ENCODE peak calls at places on chromosomes 11 and 22, in seven cellular contexts. One of them, this sample, is unnamed.

GRCh38 chr11:34811858-34812257 is 104.3 kb downstream of the APIP start:
- DNase-seq in fibroblast of the conjunctiva: no peak
- DNase-seq in cardiac fibroblast: no peak
- DNase-seq in adipocyte: no peak
- DNase-seq in type B pancreatic cell: no peak
- DNase-seq in HTR-8/SVneo: no peak
- DNase-seq in amniotic stem cell: no peak
- DNase-seq in this sample: no peak

GRCh38 chr11:75592699-75593098 is 30.6 kb downstream of the SERPINH1 start:
- DNase-seq in fibroblast of the conjunctiva: no peak
- DNase-seq in cardiac fibroblast: no peak
- DNase-seq in adipocyte: no peak
- DNase-seq in type B pancreatic cell: no peak
- DNase-seq in HTR-8/SVneo: no peak
- DNase-seq in amniotic stem cell: no peak
- DNase-seq in this sample: peak

GRCh38 chr11:72860592-72860991 is 46.4 kb downstream of the ATG16L2 start:
- DNase-seq in fibroblast of the conjunctiva: no peak
- DNase-seq in cardiac fibroblast: no peak
- DNase-seq in adipocyte: peak
- DNase-seq in type B pancreatic cell: no peak
- DNase-seq in HTR-8/SVneo: no peak
- DNase-seq in amniotic stem cell: no peak
- DNase-seq in this sample: no peak

GRCh38 chr11:12413141-12414055 is 36.0 kb downstream of the PARVA start:
- DNase-seq in fibroblast of the conjunctiva: no peak
- DNase-seq in cardiac fibroblast: no peak
- DNase-seq in adipocyte: peak
- DNase-seq in type B pancreatic cell: no peak
- DNase-seq in HTR-8/SVneo: no peak
- DNase-seq in amniotic stem cell: no peak
- DNase-seq in this sample: no peak

GRCh38 chr11:92087916-92088537 is 136.6 kb upstream of the FAT3 start:
- DNase-seq in fibroblast of the conjunctiva: no peak
- DNase-seq in cardiac fibroblast: no peak
- DNase-seq in adipocyte: no peak
- DNase-seq in type B pancreatic cell: no peak
- DNase-seq in HTR-8/SVneo: no peak
- DNase-seq in amniotic stem cell: no peak
- DNase-seq in this sample: no peak

GRCh38 chr22:27990879-27991278 is 71.8 kb upstream of the PITPNB start:
- DNase-seq in fibroblast of the conjunctiva: peak
- DNase-seq in cardiac fibroblast: peak
- DNase-seq in adipocyte: no peak
- DNase-seq in type B pancreatic cell: no peak
- DNase-seq in HTR-8/SVneo: peak
- DNase-seq in amniotic stem cell: no peak
- DNase-seq in this sample: no peak

GRCh38 chr11:61111786-61112517 is 9.7 kb downstream of the CD5 start:
- DNase-seq in fibroblast of the conjunctiva: no peak
- DNase-seq in cardiac fibroblast: no peak
- DNase-seq in adipocyte: no peak
- DNase-seq in type B pancreatic cell: no peak
- DNase-seq in HTR-8/SVneo: no peak
- DNase-seq in amniotic stem cell: no peak
- DNase-seq in this sample: no peak

GRCh38 chr22:44171486-44172076 is 9.1 kb upstream of the PARVG start:
- DNase-seq in fibroblast of the conjunctiva: no peak
- DNase-seq in cardiac fibroblast: no peak
- DNase-seq in adipocyte: no peak
- DNase-seq in type B pancreatic cell: no peak
- DNase-seq in HTR-8/SVneo: no peak
- DNase-seq in amniotic stem cell: no peak
- DNase-seq in this sample: peak

GRCh38 chr11:2446590-2447252 is 1.9 kb downstream of the KCNQ1 start:
- DNase-seq in fibroblast of the conjunctiva: no peak
- DNase-seq in cardiac fibroblast: no peak
- DNase-seq in adipocyte: no peak
- DNase-seq in type B pancreatic cell: no peak
- DNase-seq in HTR-8/SVneo: no peak
- DNase-seq in amniotic stem cell: no peak
- DNase-seq in this sample: no peak

GRCh38 chr11:86374586-86374985 is at the start of gene CCDC81:
- DNase-seq in fibroblast of the conjunctiva: no peak
- DNase-seq in cardiac fibroblast: peak
- DNase-seq in adipocyte: no peak
- DNase-seq in type B pancreatic cell: peak
- DNase-seq in HTR-8/SVneo: no peak
- DNase-seq in amniotic stem cell: no peak
- DNase-seq in this sample: no peak

GRCh38 chr11:1645357-1645821 is 15.8 kb downstream of the KRTAP5-5 start:
- DNase-seq in fibroblast of the conjunctiva: no peak
- DNase-seq in cardiac fibroblast: no peak
- DNase-seq in adipocyte: no peak
- DNase-seq in type B pancreatic cell: no peak
- DNase-seq in HTR-8/SVneo: no peak
- DNase-seq in amniotic stem cell: no peak
- DNase-seq in this sample: no peak

GRCh38 chr11:19790831-19791552 is 78.4 kb downstream of the NAV2 start:
- DNase-seq in fibroblast of the conjunctiva: no peak
- DNase-seq in cardiac fibroblast: no peak
- DNase-seq in adipocyte: no peak
- DNase-seq in type B pancreatic cell: no peak
- DNase-seq in HTR-8/SVneo: no peak
- DNase-seq in amniotic stem cell: no peak
- DNase-seq in this sample: peak

GRCh38 chr11:36352919-36353318 is 56.8 kb downstream of the PRR5L start:
- DNase-seq in fibroblast of the conjunctiva: no peak
- DNase-seq in cardiac fibroblast: no peak
- DNase-seq in adipocyte: no peak
- DNase-seq in type B pancreatic cell: no peak
- DNase-seq in HTR-8/SVneo: no peak
- DNase-seq in amniotic stem cell: no peak
- DNase-seq in this sample: no peak

GRCh38 chr11:102802341-102802740 is 4.4 kb upstream of the MMP1 start:
- DNase-seq in fibroblast of the conjunctiva: peak
- DNase-seq in cardiac fibroblast: peak
- DNase-seq in adipocyte: peak
- DNase-seq in type B pancreatic cell: no peak
- DNase-seq in HTR-8/SVneo: no peak
- DNase-seq in amniotic stem cell: peak
- DNase-seq in this sample: no peak

GRCh38 chr22:23116506-23117263 is 25.1 kb downstream of the RSPH14 start:
- DNase-seq in fibroblast of the conjunctiva: no peak
- DNase-seq in cardiac fibroblast: no peak
- DNase-seq in adipocyte: no peak
- DNase-seq in type B pancreatic cell: no peak
- DNase-seq in HTR-8/SVneo: no peak
- DNase-seq in amniotic stem cell: no peak
- DNase-seq in this sample: no peak

GRCh38 chr11:95092549-95093324 is 3.1 kb downstream of the ENDOD1 start:
- DNase-seq in fibroblast of the conjunctiva: peak
- DNase-seq in cardiac fibroblast: peak
- DNase-seq in adipocyte: peak
- DNase-seq in type B pancreatic cell: no peak
- DNase-seq in HTR-8/SVneo: peak
- DNase-seq in amniotic stem cell: no peak
- DNase-seq in this sample: no peak

GRCh38 chr11:68780829-68781228 is 29.5 kb upstream of the TESMIN start:
- DNase-seq in fibroblast of the conjunctiva: no peak
- DNase-seq in cardiac fibroblast: peak
- DNase-seq in adipocyte: no peak
- DNase-seq in type B pancreatic cell: no peak
- DNase-seq in HTR-8/SVneo: no peak
- DNase-seq in amniotic stem cell: no peak
- DNase-seq in this sample: no peak

GRCh38 chr11:64268028-64268686 is 16.3 kb downstream of the BAD start:
- DNase-seq in fibroblast of the conjunctiva: no peak
- DNase-seq in cardiac fibroblast: peak
- DNase-seq in adipocyte: no peak
- DNase-seq in type B pancreatic cell: no peak
- DNase-seq in HTR-8/SVneo: no peak
- DNase-seq in amniotic stem cell: no peak
- DNase-seq in this sample: no peak

GRCh38 chr11:73239111-73239521 is 21.0 kb downstream of the P2RY2 start:
- DNase-seq in fibroblast of the conjunctiva: no peak
- DNase-seq in cardiac fibroblast: no peak
- DNase-seq in adipocyte: no peak
- DNase-seq in type B pancreatic cell: no peak
- DNase-seq in HTR-8/SVneo: no peak
- DNase-seq in amniotic stem cell: no peak
- DNase-seq in this sample: no peak

GRCh38 chr11:88100161-88100560 is 75.1 kb downstream of the RAB38 start:
- DNase-seq in fibroblast of the conjunctiva: no peak
- DNase-seq in cardiac fibroblast: no peak
- DNase-seq in adipocyte: peak
- DNase-seq in type B pancreatic cell: no peak
- DNase-seq in HTR-8/SVneo: no peak
- DNase-seq in amniotic stem cell: no peak
- DNase-seq in this sample: no peak

GRCh38 chr22:46413725-46414379 is 78.3 kb downstream of the TRMU start:
- DNase-seq in fibroblast of the conjunctiva: no peak
- DNase-seq in cardiac fibroblast: no peak
- DNase-seq in adipocyte: no peak
- DNase-seq in type B pancreatic cell: no peak
- DNase-seq in HTR-8/SVneo: no peak
- DNase-seq in amniotic stem cell: no peak
- DNase-seq in this sample: no peak

GRCh38 chr11:74650498-74650897 is 58.1 kb downstream of the POLD3 start:
- DNase-seq in fibroblast of the conjunctiva: peak
- DNase-seq in cardiac fibroblast: peak
- DNase-seq in adipocyte: no peak
- DNase-seq in type B pancreatic cell: no peak
- DNase-seq in HTR-8/SVneo: no peak
- DNase-seq in amniotic stem cell: no peak
- DNase-seq in this sample: no peak

GRCh38 chr11:12893787-12894672 is 115.1 kb upstream of the RASSF10 start:
- DNase-seq in fibroblast of the conjunctiva: no peak
- DNase-seq in cardiac fibroblast: peak
- DNase-seq in adipocyte: peak
- DNase-seq in type B pancreatic cell: peak
- DNase-seq in HTR-8/SVneo: peak
- DNase-seq in amniotic stem cell: no peak
- DNase-seq in this sample: peak

This sample was measured in NCI-H146.